ENCODE peak calls at places on chromosomes 6 and 20, in ten cellular contexts. P, S, Q, U, I, O, T, A, C and E are unnamed samples.

GRCh38 chr20:5535211-5535756 is 214.9 kb upstream of the SHLD1 start:
- DNase-seq in P (no peak), S (peak; percentile 94), Q (no peak), U (no peak), I (no peak), O (peak; percentile 83), T (no peak), A (peak; percentile 78), C (no peak), E (no peak)

GRCh38 chr6:33123732-33124524 is 48.1 kb downstream of the HLA-DPB1 start:
- DNase-seq in P (peak; percentile 40), S (no peak), Q (no peak), U (peak; percentile 67), I (no peak), O (no peak), T (no peak), A (peak; percentile 55), C (no peak), E (no peak)

GRCh38 chr20:59802471-59803221 is 130.8 kb downstream of the SYCP2 start:
- DNase-seq in P (no peak), S (no peak), Q (no peak), U (no peak), I (no peak), O (no peak), T (peak; percentile 63), A (no peak), C (no peak), E (no peak)

GRCh38 chr6:117928833-117929232 is 21.8 kb downstream of the SLC35F1 start:
- DNase-seq in P (no peak), S (no peak), Q (no peak), U (peak; percentile 3), I (no peak), O (no peak), T (no peak), A (no peak), C (no peak), E (no peak)

GRCh38 chr6:94065707-94066337 is 646.5 kb upstream of the EPHA7 start:
- DNase-seq in P (no peak), S (no peak), Q (no peak), U (no peak), I (no peak), O (no peak), T (no peak), A (no peak), C (no peak), E (no peak)

GRCh38 chr20:18645196-18645745 is 57.4 kb downstream of the DTD1 start:
- DNase-seq in P (no peak), S (no peak), Q (no peak), U (no peak), I (no peak), O (no peak), T (peak; percentile 12), A (no peak), C (no peak), E (no peak)

GRCh38 chr20:16761305-16761829 is 13.2 kb downstream of the OTOR start:
- DNase-seq in P (peak; percentile 48), S (peak; percentile 44), Q (peak; percentile 59), U (peak; percentile 73), I (no peak), O (peak; percentile 59), T (no peak), A (peak; percentile 77), C (peak; percentile 45), E (peak; percentile 65)

GRCh38 chr6:37698264-37699137 is 818 bp upstream of the MDGA1 start:
- DNase-seq in P (peak; percentile 80), S (no peak), Q (peak; percentile 37), U (peak; percentile 44), I (peak; percentile 55), O (no peak), T (no peak), A (no peak), C (peak; percentile 63), E (peak; percentile 53)

GRCh38 chr6:168373389-168373788 is 53.8 kb upstream of the DACT2 start:
- DNase-seq in P (no peak), S (no peak), Q (no peak), U (no peak), I (no peak), O (no peak), T (peak; percentile 49), A (no peak), C (peak; percentile 17), E (no peak)